ENCODE peak calls at places on chromosomes 4 and X, in seven cellular contexts. One of them, this sample, is unnamed.

GRCh38 chr4:7719354-7720174 is 220.1 kb downstream of the AFAP1 start:
- DNase-seq in non-pigmented ciliary epithelial cell: no peak
- DNase-seq in Kasumi-1: peak; percentile 28
- DNase-seq in activated T-cell treated with anti-CD3 and anti-CD28 coated beads, Interleukin-2, amount 50 U/mL, for 72 hours: peak; percentile 61
- DNase-seq in activated gamma-delta T cell: peak; percentile 16
- DNase-seq in AG10803: peak; percentile 16
- DNase-seq in GM06990: no peak
- DNase-seq in this sample: peak; percentile 64

GRCh38 chr4:37765741-37766140 is 60.7 kb upstream of the PGM2 start:
- DNase-seq in non-pigmented ciliary epithelial cell: no peak
- DNase-seq in Kasumi-1: no peak
- DNase-seq in activated T-cell treated with anti-CD3 and anti-CD28 coated beads, Interleukin-2, amount 50 U/mL, for 72 hours: peak; percentile 12
- DNase-seq in activated gamma-delta T cell: no peak
- DNase-seq in AG10803: no peak
- DNase-seq in GM06990: peak; percentile 11
- DNase-seq in this sample: no peak

GRCh38 chr4:120829113-120829831 is 93.3 kb downstream of the PRDM5 start:
- DNase-seq in non-pigmented ciliary epithelial cell: no peak
- DNase-seq in Kasumi-1: no peak
- DNase-seq in activated T-cell treated with anti-CD3 and anti-CD28 coated beads, Interleukin-2, amount 50 U/mL, for 72 hours: no peak
- DNase-seq in activated gamma-delta T cell: no peak
- DNase-seq in AG10803: peak; percentile 69
- DNase-seq in GM06990: no peak
- DNase-seq in this sample: no peak

GRCh38 chr4:89724716-89725115 is 112.2 kb downstream of the SNCA start:
- DNase-seq in non-pigmented ciliary epithelial cell: peak; percentile 67
- DNase-seq in Kasumi-1: peak; percentile 19
- DNase-seq in activated T-cell treated with anti-CD3 and anti-CD28 coated beads, Interleukin-2, amount 50 U/mL, for 72 hours: no peak
- DNase-seq in activated gamma-delta T cell: no peak
- DNase-seq in AG10803: peak; percentile 54
- DNase-seq in GM06990: no peak
- DNase-seq in this sample: no peak

GRCh38 chr4:83413676-83414075 is 41.9 kb downstream of the HELQ start:
- DNase-seq in non-pigmented ciliary epithelial cell: no peak
- DNase-seq in Kasumi-1: no peak
- DNase-seq in activated T-cell treated with anti-CD3 and anti-CD28 coated beads, Interleukin-2, amount 50 U/mL, for 72 hours: no peak
- DNase-seq in activated gamma-delta T cell: no peak
- DNase-seq in AG10803: peak; percentile 3
- DNase-seq in GM06990: no peak
- DNase-seq in this sample: no peak

GRCh38 chr4:57136281-57136680 is 26.1 kb upstream of the IGFBP7 start:
- DNase-seq in non-pigmented ciliary epithelial cell: peak; percentile 61
- DNase-seq in Kasumi-1: no peak
- DNase-seq in activated T-cell treated with anti-CD3 and anti-CD28 coated beads, Interleukin-2, amount 50 U/mL, for 72 hours: no peak
- DNase-seq in activated gamma-delta T cell: no peak
- DNase-seq in AG10803: peak; percentile 47
- DNase-seq in GM06990: no peak
- DNase-seq in this sample: no peak

GRCh38 chrX:40108084-40108958 is 10.6 kb upstream of the BCOR start:
- DNase-seq in non-pigmented ciliary epithelial cell: no peak
- DNase-seq in Kasumi-1: no peak
- DNase-seq in activated T-cell treated with anti-CD3 and anti-CD28 coated beads, Interleukin-2, amount 50 U/mL, for 72 hours: no peak
- DNase-seq in activated gamma-delta T cell: no peak
- DNase-seq in AG10803: peak; percentile 67
- DNase-seq in GM06990: no peak
- DNase-seq in this sample: no peak

GRCh38 chr4:166335256-166335938 is 462.4 kb downstream of the TLL1 start:
- DNase-seq in non-pigmented ciliary epithelial cell: no peak
- DNase-seq in Kasumi-1: no peak
- DNase-seq in activated T-cell treated with anti-CD3 and anti-CD28 coated beads, Interleukin-2, amount 50 U/mL, for 72 hours: no peak
- DNase-seq in activated gamma-delta T cell: no peak
- DNase-seq in AG10803: no peak
- DNase-seq in GM06990: no peak
- DNase-seq in this sample: no peak

GRCh38 chr4:8407316-8407715 is 33.2 kb downstream of the ACOX3 start:
- DNase-seq in non-pigmented ciliary epithelial cell: no peak
- DNase-seq in Kasumi-1: no peak
- DNase-seq in activated T-cell treated with anti-CD3 and anti-CD28 coated beads, Interleukin-2, amount 50 U/mL, for 72 hours: no peak
- DNase-seq in activated gamma-delta T cell: no peak
- DNase-seq in AG10803: no peak
- DNase-seq in GM06990: no peak
- DNase-seq in this sample: no peak

This sample was measured in heart left ventricle.